ENCODE peak calls at places on chromosomes 2 and 18, in six cellular contexts. Q is fibroblast of lung, T is stomach, M is hepatocyte, C is tibial nerve, F is dorsolateral prefrontal cortex. H is an unnamed sample.

GRCh38 chr2:70797502-70797901 is 7.1 kb upstream of the FIGLA start:
- DNase-seq in Q (no peak), T (no peak), M (no peak), C (no peak), F (no peak), H (no peak)

GRCh38 chr2:210577263-210578071 is 21.1 kb downstream of the CPS1 start:
- DNase-seq in Q (peak), T (no peak), M (peak), C (no peak), F (no peak), H (no peak)

GRCh38 chr2:209556354-209556961 is 132.6 kb downstream of the MAP2 start:
- DNase-seq in Q (peak), T (no peak), M (peak), C (no peak), F (no peak), H (no peak)

GRCh38 chr2:42216712-42217111 is 47.6 kb downstream of the EML4 start:
- DNase-seq in Q (peak), T (no peak), M (no peak), C (no peak), F (no peak), H (no peak)

GRCh38 chr18:8348051-8348450 is 261.2 kb upstream of the RAB12 start:
- DNase-seq in Q (no peak), T (no peak), M (no peak), C (no peak), F (no peak), H (no peak)

GRCh38 chr2:201781583-201782051 is 884 bp upstream of the ALS2 start:
- DNase-seq in Q (no peak), T (no peak), M (no peak), C (no peak), F (peak), H (no peak)

GRCh38 chr2:176092270-176093144 is at the start of gene HOXD13:
- DNase-seq in Q (no peak), T (peak), M (peak), C (no peak), F (no peak), H (peak)

GRCh38 chr2:139241256-139241655 is 461.1 kb upstream of the NXPH2 start:
- DNase-seq in Q (no peak), T (no peak), M (no peak), C (no peak), F (no peak), H (no peak)

GRCh38 chr2:74047152-74047551 is 62.4 kb downstream of the TET3 start:
- DNase-seq in Q (no peak), T (no peak), M (no peak), C (no peak), F (no peak), H (no peak)

GRCh38 chr2:47226124-47227040 is 71.3 kb upstream of the STPG4 start:
- DNase-seq in Q (no peak), T (no peak), M (peak), C (no peak), F (no peak), H (no peak)

GRCh38 chr18:9612215-9612830 is 2.0 kb downstream of the PPP4R1 start:
- DNase-seq in Q (peak), T (peak), M (peak), C (no peak), F (peak), H (no peak)

GRCh38 chr2:42338567-42339190 is 22.3 kb downstream of the COX7A2L start:
- DNase-seq in Q (no peak), T (no peak), M (no peak), C (no peak), F (no peak), H (no peak)

GRCh38 chr2:56540467-56540866 is 356.7 kb downstream of the CCDC85A start:
- DNase-seq in Q (peak), T (no peak), M (no peak), C (no peak), F (no peak), H (no peak)

GRCh38 chr2:181876614-181877063 is 14.9 kb upstream of the ITPRID2 start:
- DNase-seq in Q (peak), T (no peak), M (peak), C (no peak), F (no peak), H (no peak)

GRCh38 chr2:31831585-31831984 is 179.2 kb downstream of the MEMO1 start:
- DNase-seq in Q (peak), T (no peak), M (no peak), C (no peak), F (no peak), H (no peak)

GRCh38 chr2:45004569-45005181 is 4.6 kb downstream of the SIX2 start:
- DNase-seq in Q (no peak), T (no peak), M (no peak), C (no peak), F (no peak), H (no peak)

GRCh38 chr18:60372598-60372997 is at the start of gene MC4R:
- DNase-seq in Q (peak), T (no peak), M (peak), C (no peak), F (peak), H (no peak)

GRCh38 chr18:11666176-11666575 is 22.9 kb upstream of the GNAL start:
- DNase-seq in Q (no peak), T (no peak), M (no peak), C (no peak), F (no peak), H (no peak)

GRCh38 chr18:68484241-68484640 is 230.7 kb downstream of the TMX3 start:
- DNase-seq in Q (peak), T (no peak), M (no peak), C (no peak), F (no peak), H (no peak)

GRCh38 chr2:97988722-97989121 is 7.0 kb downstream of the TMEM131 start:
- DNase-seq in Q (peak), T (no peak), M (no peak), C (no peak), F (no peak), H (no peak)

GRCh38 chr2:86337235-86338099 is at the start of gene REEP1:
- DNase-seq in Q (peak), T (peak), M (peak), C (no peak), F (no peak), H (no peak)

GRCh38 chr18:45686892-45687611 is 36.9 kb upstream of the SLC14A1 start:
- DNase-seq in Q (no peak), T (no peak), M (no peak), C (no peak), F (no peak), H (no peak)

GRCh38 chr18:40672590-40672989 is 1282.4 kb upstream of the PIK3C3 start:
- DNase-seq in Q (peak), T (no peak), M (no peak), C (no peak), F (no peak), H (no peak)

GRCh38 chr18:40673150-40673549 is 1281.9 kb upstream of the PIK3C3 start:
- DNase-seq in Q (no peak), T (no peak), M (no peak), C (no peak), F (no peak), H (no peak)

GRCh38 chr18:40678318-40678717 is 1276.7 kb upstream of the PIK3C3 start:
- DNase-seq in Q (no peak), T (no peak), M (no peak), C (no peak), F (no peak), H (no peak)

GRCh38 chr18:40670991-40671390 is 1284.0 kb upstream of the PIK3C3 start:
- DNase-seq in Q (no peak), T (no peak), M (no peak), C (no peak), F (no peak), H (no peak)

GRCh38 chr18:40676676-40677075 is 1278.4 kb upstream of the PIK3C3 start:
- DNase-seq in Q (peak), T (no peak), M (no peak), C (no peak), F (no peak), H (no peak)
- H3K27ac ChIP-seq in Q (no peak), T (no peak), M (no peak), C (no peak), F (no peak), H (no peak)

DNA sequence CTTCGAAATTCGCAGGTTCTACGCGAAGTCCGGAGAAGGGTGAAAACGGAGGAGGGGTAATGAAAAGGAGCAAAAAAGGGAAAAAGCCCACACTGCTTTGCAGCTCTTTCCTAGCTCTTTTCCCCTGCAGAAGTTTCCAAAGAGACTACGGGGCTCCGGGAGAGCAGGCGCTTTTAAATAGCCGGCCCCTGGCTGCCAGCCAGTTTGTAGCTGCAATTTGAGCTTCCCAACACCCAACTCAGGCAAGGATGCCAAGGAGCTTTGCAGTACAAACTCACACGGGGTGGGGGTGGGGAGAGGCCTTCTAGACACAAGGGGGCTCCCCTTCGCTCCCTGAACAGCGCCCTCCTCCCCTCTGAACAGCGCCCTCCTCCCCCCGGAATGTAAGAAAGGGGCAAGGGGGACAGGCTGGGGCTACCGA is at the start of gene IGFBP5:
- DNase-seq in Q (peak), T (peak), M (peak), C (peak), F (peak), H (peak)
- TF ChIP-seq CTCF in Q (peak), T (peak), M (peak), C (no peak), F (no peak), H (no peak)

GRCh38 chr2:16105664-16106281 is 165.4 kb downstream of the MYCN start:
- DNase-seq in Q (no peak), T (peak), M (peak), C (no peak), F (no peak), H (no peak)
- H3K27ac ChIP-seq in Q (no peak), T (peak), M (peak), C (no peak), F (no peak), H (no peak)

DNA sequence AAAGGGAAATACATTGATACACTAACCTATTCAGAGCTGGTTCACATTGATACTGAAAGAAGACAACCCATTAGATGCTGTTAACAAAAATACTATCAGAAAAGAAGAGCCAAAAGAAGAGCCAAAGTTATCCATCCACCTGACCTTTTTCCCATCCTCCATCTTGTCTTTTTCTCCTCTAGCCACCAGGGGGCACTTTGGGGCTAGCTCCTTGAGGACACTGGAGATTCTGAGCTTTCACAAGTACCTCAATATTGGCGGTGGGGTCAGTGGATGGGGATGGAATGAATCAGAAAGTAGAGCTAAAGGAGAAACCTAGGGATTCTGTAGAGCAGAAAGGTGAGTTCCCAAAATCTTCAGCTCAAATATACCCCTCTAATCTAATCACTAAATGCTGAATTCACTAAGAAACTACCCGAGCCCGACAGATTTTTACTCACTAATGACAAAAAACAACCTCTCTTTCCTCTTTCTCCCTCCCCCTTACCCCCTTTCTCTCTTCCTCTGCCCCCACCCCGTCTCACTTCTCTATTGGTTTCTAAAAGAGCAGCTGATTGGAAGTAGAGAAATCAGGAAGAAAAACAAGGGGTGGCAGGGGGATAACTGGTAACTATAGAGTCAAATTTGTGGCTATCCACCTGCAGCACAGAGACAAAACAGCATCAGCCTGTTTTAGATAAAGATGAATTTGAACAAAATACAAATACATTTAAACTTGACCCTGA is 203.3 kb downstream of the TCF4 start:
- DNase-seq in Q (peak), T (no peak), M (no peak), C (no peak), F (peak), H (no peak)
- TF ChIP-seq CTCF in Q (peak), T (no peak), M (peak), C (peak), F (peak), H (peak)

DNA sequence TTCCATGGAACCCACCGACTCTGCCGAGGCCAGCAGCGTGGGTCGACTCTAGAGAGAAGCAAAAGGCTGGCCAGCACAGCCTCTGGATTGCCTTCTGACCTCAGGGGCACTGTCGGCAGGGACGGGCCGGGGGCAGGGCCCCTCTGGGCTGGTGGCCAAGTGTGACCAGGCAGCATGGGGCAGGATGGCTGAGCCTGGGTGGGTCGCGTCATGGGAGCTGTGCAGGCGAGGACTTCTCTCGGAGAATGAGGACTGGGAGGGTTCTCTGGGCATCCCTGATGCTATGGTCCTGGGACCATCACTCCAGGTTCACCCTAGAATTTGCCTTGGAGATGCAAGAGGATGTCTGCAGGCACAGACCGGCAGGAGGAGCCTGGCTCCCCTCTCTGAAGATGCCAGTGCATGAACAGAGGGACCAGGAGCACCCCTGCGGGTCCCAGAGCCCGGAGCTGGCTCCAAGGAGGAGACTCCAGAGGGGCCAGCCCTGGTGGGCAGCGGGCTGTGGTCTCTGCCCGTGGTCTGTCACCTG is 289.2 kb downstream of the NDUFA10 start:
- DNase-seq in Q (no peak), T (no peak), M (no peak), C (no peak), F (no peak), H (no peak)
- H3K27ac ChIP-seq in Q (no peak), T (no peak), M (no peak), C (no peak), F (no peak), H (no peak)

GRCh38 chr2:18286897-18287296 is 273.6 kb downstream of the RDH14 start:
- DNase-seq in Q (no peak), T (no peak), M (no peak), C (no peak), F (no peak), H (no peak)

GRCh38 chr2:18284331-18284730 is 276.1 kb downstream of the RDH14 start:
- DNase-seq in Q (no peak), T (no peak), M (no peak), C (no peak), F (no peak), H (no peak)

DNA sequence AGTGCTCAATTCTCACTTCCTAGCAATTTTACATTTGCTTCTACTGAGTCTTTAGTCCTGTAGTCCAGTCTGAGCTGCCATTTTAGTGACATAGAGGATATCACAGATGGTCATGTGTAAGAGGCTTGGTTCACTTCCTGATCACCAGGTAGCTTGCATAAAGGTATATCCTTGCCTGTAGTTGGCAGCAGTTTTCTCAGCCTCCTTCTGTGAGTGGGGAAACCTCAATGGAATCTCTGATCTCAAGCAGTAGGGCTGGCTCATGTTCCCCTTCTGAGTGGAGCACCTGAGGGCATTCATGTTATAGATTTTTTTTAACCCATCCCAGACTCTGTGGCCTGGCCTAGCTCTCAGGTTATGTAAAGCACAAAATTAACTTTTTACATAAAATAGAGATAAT is 278.4 kb downstream of the RDH14 start:
- DNase-seq in Q (no peak), T (no peak), M (no peak), C (no peak), F (no peak), H (no peak)
- TF ChIP-seq CTCF in Q (no peak), T (no peak), M (no peak), C (no peak), F (no peak), H (no peak)

H was measured in tibial artery.